ENCODE peak calls at places on chromosomes 12 and 14, in eight cellular contexts. F is left lung; C is GM12865; B is type B pancreatic cell; V is stimulated activated CD8-positive, alpha-beta memory T cell treated with anti-CD3 and anti-CD28 coated beads, Interleukin-4, amount 100 ng/mL, for 1 hour; K is activated CD8-positive, alpha-beta memory T cell treated with anti-CD3 and anti-CD28 coated beads for 1 hour; M is AG04449; R is endothelial cell. J is an unnamed sample.

GRCh38 chr12:43861015-43861846 is 25.4 kb downstream of the TMEM117 start:
- DNase-seq in V (no peak), C (no peak), F (no peak), B (no peak), K (no peak), R (no peak), M (no peak), J (no peak)

GRCh38 chr12:114746297-114747074 is 62.5 kb upstream of the TBX3 start:
- DNase-seq in M (no peak), C (no peak), F (no peak), R (no peak), V (no peak), B (no peak), K (no peak), J (no peak)

GRCh38 chr12:32285484-32285883 is 113.9 kb upstream of the FGD4 start:
- DNase-seq in F (no peak), K (no peak), B (no peak), C (no peak), V (no peak), M (no peak), R (no peak), J (no peak)

GRCh38 chr12:132414634-132415340 is 75.2 kb upstream of the FBRSL1 start:
- DNase-seq in R (peak; percentile 88), F (no peak), C (peak; percentile 81), B (peak; percentile 85), K (peak; percentile 49), V (peak; percentile 48), M (no peak), J (peak; percentile 94)

GRCh38 chr14:100660498-100661339 is 66.0 kb upstream of the DLK1 start:
- DNase-seq in R (no peak), B (no peak), C (no peak), F (no peak), K (no peak), M (no peak), V (no peak), J (no peak)

GRCh38 chr12:13147688-13148531 is 44.4 kb upstream of the GSG1 start:
- DNase-seq in C (no peak), K (no peak), F (no peak), B (no peak), M (no peak), V (no peak), R (no peak), J (no peak)

GRCh38 chr14:68451676-68452387 is 341.0 kb downstream of the ZFP36L1 start:
- DNase-seq in R (no peak), K (no peak), B (no peak), C (peak; percentile 20), V (no peak), M (no peak), F (no peak), J (no peak)

GRCh38 chr12:16857456-16857923 is 251.5 kb upstream of the LMO3 start:
- DNase-seq in B (no peak), R (no peak), F (no peak), C (peak; percentile 33), K (no peak), M (no peak), V (no peak), J (peak; percentile 43)

GRCh38 chr14:68978550-68978911 is 571 bp downstream of the ACTN1 start:
- DNase-seq in C (peak; percentile 33), M (no peak), B (peak; percentile 80), V (no peak), F (peak; percentile 92), R (peak; percentile 71), K (no peak), J (peak; percentile 62)

GRCh38 chr14:65230287-65230728 is 128.0 kb upstream of the MAX start:
- DNase-seq in C (no peak), B (no peak), R (no peak), F (no peak), M (no peak), V (no peak), K (no peak), J (no peak)

GRCh38 chr14:105056303-105056831 is 8.9 kb downstream of the GPR132 start:
- DNase-seq in B (no peak), F (peak; percentile 74), V (no peak), C (no peak), R (no peak), M (no peak), K (no peak), J (no peak)

GRCh38 chr12:4034926-4035325 is 161.7 kb upstream of the PARP11 start:
- DNase-seq in C (no peak), B (no peak), K (no peak), V (no peak), M (no peak), F (no peak), R (no peak), J (no peak)

GRCh38 chr14:62031504-62031903 is 269.3 kb downstream of the SNAPC1 start:
- DNase-seq in R (no peak), M (no peak), F (no peak), K (no peak), C (no peak), B (no peak), V (no peak), J (no peak)

GRCh38 chr14:62768753-62769152 is 276.5 kb downstream of the KCNH5 start:
- DNase-seq in B (no peak), V (no peak), C (no peak), M (no peak), R (no peak), K (no peak), F (no peak), J (no peak)

GRCh38 chr12:50637870-50638481 is 125.9 kb upstream of the ATF1 start:
- DNase-seq in B (no peak), R (no peak), F (no peak), M (no peak), V (no peak), K (no peak), C (peak; percentile 61), J (peak; percentile 49)

GRCh38 chr14:41597647-41598046 is 9.0 kb upstream of the LRFN5 start:
- DNase-seq in C (no peak), K (no peak), M (no peak), F (peak; percentile 49), V (no peak), R (no peak), B (no peak), J (no peak)

GRCh38 chr14:75876526-75876925 is 105.3 kb downstream of the TGFB3 start:
- DNase-seq in C (no peak), M (no peak), R (no peak), K (no peak), F (no peak), B (no peak), V (no peak), J (no peak)

GRCh38 chr12:24997970-24998582 is 49.2 kb upstream of the BCAT1 start:
- DNase-seq in B (no peak), F (no peak), V (no peak), C (peak; percentile 87), M (peak; percentile 84), K (no peak), R (no peak), J (peak; percentile 69)

GRCh38 chr12:124906606-124907261 is 7.7 kb downstream of the UBC start:
- DNase-seq in C (peak; percentile 96), K (peak; percentile 85), B (peak; percentile 81), F (no peak), R (peak; percentile 93), V (peak; percentile 78), M (no peak), J (peak; percentile 83)